ENCODE peak calls at places on chromosomes 1 and 21, in four cellular contexts. Y is heart left ventricle, T is right lobe of liver, G is esophagus squamous epithelium. L is an unnamed sample.

GRCh38 chr21:46161180-46161799 is 5.9 kb upstream of the FTCD start:
- DNase-seq in G (no peak), T (no peak), Y (peak), L (peak)

GRCh38 chr1:236907205-236907604 is 97.0 kb downstream of the MT1HL1 start:
- DNase-seq in G (no peak), T (no peak), Y (no peak), L (no peak)

GRCh38 chr1:236851871-236852270 is 56.8 kb downstream of the MTR start:
- DNase-seq in T (no peak), Y (no peak), G (no peak), L (no peak)

GRCh38 chr1:25245809-25246599 is 1.2 kb downstream of the RSRP1 start:
- DNase-seq in G (no peak), Y (no peak), T (no peak), L (no peak)

GRCh38 chr1:6820899-6821298 is 35.6 kb downstream of the CAMTA1 start:
- DNase-seq in G (no peak), T (no peak), Y (no peak), L (no peak)

GRCh38 chr1:78447096-78447495 is 43.7 kb upstream of the PTGFR start:
- DNase-seq in Y (no peak), T (no peak), G (no peak), L (no peak)

GRCh38 chr1:194367121-194367520 is 1180.7 kb upstream of the B3GALT2 start:
- DNase-seq in Y (no peak), G (no peak), T (no peak), L (no peak)

GRCh38 chr1:67605209-67605780 is 79.7 kb upstream of the GADD45A start:
- DNase-seq in G (no peak), Y (no peak), T (no peak), L (peak)

GRCh38 chr1:65001238-65001792 is 35.0 kb upstream of the JAK1 start:
- DNase-seq in Y (peak), G (peak), T (peak), L (no peak)

GRCh38 chr1:184359909-184360308 is 26.9 kb upstream of the C1orf21 start:
- DNase-seq in Y (no peak), T (no peak), G (no peak), L (no peak)

GRCh38 chr1:206693029-206693428 is 8.3 kb downstream of the MAPKAPK2 start:
- DNase-seq in Y (peak), G (no peak), T (peak), L (no peak)

GRCh38 chr1:203306089-203306969 is 1.0 kb downstream of the BTG2 start:
- DNase-seq in T (peak), Y (peak), G (peak), L (peak)

GRCh38 chr1:88595355-88595754 is 88.7 kb upstream of the PKN2 start:
- DNase-seq in Y (no peak), G (no peak), T (no peak), L (no peak)

GRCh38 chr1:221884821-221885220 is 142.9 kb upstream of the DUSP10 start:
- DNase-seq in T (no peak), G (no peak), Y (no peak), L (no peak)

GRCh38 chr1:174659823-174660222 is 212.1 kb downstream of the GPR52 start:
- DNase-seq in Y (no peak), T (no peak), G (no peak), L (no peak)

GRCh38 chr1:8790478-8790877 is 27.0 kb downstream of the RERE start:
- DNase-seq in G (no peak), Y (no peak), T (no peak), L (no peak)

GRCh38 chr1:24929091-24929875 is 793 bp downstream of the RUNX3 start:
- DNase-seq in T (no peak), Y (no peak), G (no peak), L (no peak)

GRCh38 chr1:210125143-210125542 is 107.5 kb upstream of the SERTAD4 start:
- DNase-seq in T (no peak), G (no peak), Y (no peak), L (no peak)

GRCh38 chr1:228978486-228979324 is 243.4 kb downstream of the RHOU start:
- DNase-seq in T (peak), G (no peak), Y (peak), L (peak)

GRCh38 chr1:214043167-214043566 is 55.4 kb downstream of the PROX1 start:
- DNase-seq in G (no peak), T (no peak), Y (no peak), L (no peak)

GRCh38 chr1:73913025-73913424 is 285.0 kb downstream of the LRRIQ3 start:
- DNase-seq in T (no peak), Y (no peak), G (no peak), L (no peak)

GRCh38 chr1:182101415-182102041 is 40.0 kb upstream of the ZNF648 start:
- DNase-seq in T (no peak), Y (no peak), G (no peak), L (no peak)

GRCh38 chr1:26645734-26646133 is 50.1 kb upstream of the ARID1A start:
- DNase-seq in T (no peak), Y (no peak), G (no peak), L (no peak)

GRCh38 chr1:3469849-3470649 is 15.6 kb downstream of the ARHGEF16 start:
- DNase-seq in G (no peak), Y (no peak), T (no peak), L (no peak)

GRCh38 chr1:119541389-119541788 is 34.4 kb downstream of the HSD3B1 start:
- DNase-seq in Y (no peak), G (no peak), T (no peak), L (no peak)

GRCh38 chr1:53327183-53327941 is 508 bp downstream of the LRP8 start:
- DNase-seq in Y (no peak), T (no peak), G (no peak), L (no peak)

GRCh38 chr1:107804746-107805145 is 160.2 kb downstream of the VAV3 start:
- DNase-seq in T (no peak), Y (no peak), G (no peak), L (no peak)

GRCh38 chr21:16082038-16082816 is 352.4 kb downstream of the USP25 start:
- DNase-seq in Y (no peak), G (no peak), T (no peak), L (no peak)

GRCh38 chr1:185158806-185159205 is 1.8 kb downstream of the SWT1 start:
- DNase-seq in T (no peak), Y (peak), G (no peak), L (no peak)

GRCh38 chr1:170539154-170539553 is 7.2 kb downstream of the GORAB start:
- DNase-seq in T (no peak), G (no peak), Y (no peak), L (no peak)

GRCh38 chr1:72438270-72438669 is 155.9 kb upstream of the NEGR1 start:
- DNase-seq in G (no peak), T (no peak), Y (no peak), L (no peak)

GRCh38 chr1:151472852-151473731 is 13.8 kb upstream of the POGZ start:
- DNase-seq in Y (peak), G (no peak), T (peak), L (no peak)
- TF ChIP-seq POLR2A in Y (no peak), G (no peak), T (no peak), L (no peak)

GRCh38 chr1:154945962-154946850 is 9.7 kb upstream of the PMVK start:
- DNase-seq in G (no peak), Y (no peak), T (no peak), L (no peak)
- TF ChIP-seq POLR2A in G (no peak), Y (no peak), T (no peak), L (no peak)

DNA sequence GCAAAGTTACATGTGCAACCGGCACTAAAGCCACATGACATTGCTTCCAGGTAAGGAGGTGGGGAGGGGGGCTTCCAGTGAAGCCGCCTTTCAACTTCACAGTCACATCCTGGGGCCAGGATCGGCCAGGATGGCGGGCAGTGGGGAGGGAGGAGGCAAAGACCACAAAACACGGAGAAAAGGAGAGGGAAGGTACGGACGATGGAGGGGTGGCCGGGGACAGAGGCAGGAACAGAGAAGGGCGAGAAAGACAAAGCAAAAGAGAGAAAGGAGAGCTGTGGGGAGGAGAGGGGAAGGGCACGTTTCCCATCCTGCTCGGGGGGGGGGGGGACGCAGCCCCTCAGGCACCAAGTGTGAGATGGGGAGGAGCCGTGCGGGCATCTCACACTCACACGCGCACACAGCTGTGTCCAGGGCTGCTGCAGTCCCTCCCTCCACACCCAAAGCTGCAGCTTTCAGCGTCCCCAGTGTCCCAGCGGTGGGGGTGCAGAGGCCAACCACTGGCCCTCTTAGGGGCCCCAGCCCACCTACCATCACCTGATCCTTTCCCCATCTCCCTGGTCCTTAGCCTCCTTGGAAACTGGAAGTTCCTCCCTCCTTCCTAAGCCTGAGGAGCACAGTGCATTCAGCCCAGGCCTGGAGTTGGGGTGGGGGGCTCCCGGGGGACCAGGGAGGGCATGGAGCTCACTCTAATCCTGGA is 2.4 kb downstream of the SH2D5 start:
- DNase-seq in G (no peak), Y (no peak), T (no peak), L (no peak)
- TF ChIP-seq POLR2A in G (no peak), Y (no peak), T (no peak), L (no peak)

DNA sequence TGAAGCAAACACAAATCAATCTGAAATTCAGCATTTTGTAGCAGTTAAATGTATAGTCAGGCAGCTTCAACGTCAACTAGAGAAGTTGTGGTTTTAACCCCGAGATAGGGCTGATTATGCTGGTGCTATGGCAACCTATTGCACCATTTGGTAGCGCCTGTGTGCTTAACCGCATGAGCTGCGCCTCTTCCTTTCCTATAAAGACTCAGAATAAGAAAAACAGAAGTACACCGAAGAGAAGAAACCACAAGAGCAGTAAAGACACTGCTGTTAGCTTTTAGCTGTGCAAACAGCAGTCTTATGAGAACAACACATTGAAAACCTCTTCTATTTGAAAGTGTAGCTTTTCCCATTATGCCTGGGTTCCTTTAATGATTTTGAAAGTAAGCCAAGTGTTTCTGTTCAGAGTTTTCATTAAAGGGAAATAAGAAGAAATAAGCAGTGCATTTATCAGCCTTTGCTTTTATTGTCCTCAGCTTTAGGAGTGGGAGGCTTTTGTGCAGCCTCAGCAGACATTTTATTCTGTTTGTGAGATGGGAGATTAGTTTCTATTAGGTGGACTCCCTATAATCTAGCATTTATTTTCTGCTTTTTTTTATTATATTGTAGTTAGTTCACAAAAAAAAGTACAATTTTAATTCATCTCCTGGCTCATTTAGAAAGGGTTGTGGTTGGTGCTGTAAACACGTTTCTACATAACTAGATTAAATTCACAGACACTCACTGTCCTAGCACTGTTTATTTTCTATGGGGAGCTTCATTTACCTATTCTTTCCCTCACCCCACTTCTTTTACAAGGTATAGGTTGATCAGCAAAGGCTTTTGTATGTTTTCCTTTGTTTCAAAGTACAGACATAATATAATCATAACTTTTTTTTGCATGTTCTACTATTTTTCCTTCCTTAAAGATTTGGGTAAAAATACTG is 43.3 kb downstream of the PTPRC start:
- DNase-seq in G (peak), T (peak), Y (peak), L (no peak)
- TF ChIP-seq POLR2A in G (no peak), T (peak), Y (no peak), L (no peak)

L was measured in vagina.